ENCODE peak calls at places on chromosomes 6 and 20, in nine cellular contexts. A is brain microvascular endothelial cell, G is neural progenitor cell, E is body of pancreas, J is heart left ventricle, D is transverse colon, B is fibroblast of mammary gland, K is choroid plexus epithelial cell, I is ovary. V is an unnamed sample.
A peak's percentile ranks its signal among the peaks of the same experiment; 100 is the strongest.

GRCh38 chr6:10800810-10801209 is 37.5 kb downstream of the MAK start:
- DNase-seq in E (no peak), B (peak; percentile 66), K (peak; percentile 55), A (peak; percentile 43), G (no peak), J (no peak), I (no peak), D (no peak), V (no peak)

GRCh38 chr6:87794922-87795885 is 93.2 kb upstream of the AKIRIN2 start:
- DNase-seq in E (no peak), I (no peak), J (no peak), D (peak; percentile 11), A (no peak), G (peak; percentile 22), K (no peak), B (no peak), V (no peak)

GRCh38 chr6:145092554-145092953 is 642.8 kb downstream of the EPM2A start:
- DNase-seq in D (no peak), A (no peak), J (no peak), E (no peak), K (no peak), G (no peak), I (no peak), B (no peak), V (no peak)

GRCh38 chr6:12504325-12504966 is 212.1 kb upstream of the PHACTR1 start:
- DNase-seq in D (peak; percentile 29), B (peak; percentile 41), K (peak; percentile 34), E (peak; percentile 43), A (no peak), G (peak; percentile 39), J (no peak), I (no peak), V (peak; percentile 54)

GRCh38 chr6:30113843-30114242 is 953 bp upstream of the TRIM31 start:
- DNase-seq in K (no peak), J (no peak), G (no peak), I (no peak), E (no peak), A (no peak), D (no peak), B (no peak), V (peak; percentile 9)

GRCh38 chr6:90274481-90275030 is 22.1 kb downstream of the BACH2 start:
- DNase-seq in D (peak; percentile 60), E (peak; percentile 38), G (peak; percentile 23), J (no peak), A (no peak), K (no peak), B (no peak), I (no peak), V (peak; percentile 25)

GRCh38 chr6:131744888-131745287 is 34.1 kb upstream of the CTAGE9 start:
- DNase-seq in G (no peak), I (no peak), K (no peak), E (no peak), A (no peak), D (no peak), B (no peak), J (no peak), V (no peak)

GRCh38 chr6:3208096-3208774 is 19.2 kb downstream of the TUBB2B start:
- DNase-seq in G (no peak), B (peak; percentile 95), E (no peak), I (no peak), K (peak; percentile 54), J (no peak), D (no peak), A (peak; percentile 89), V (no peak)

GRCh38 chr6:151693366-151693765 is 114.1 kb upstream of the ESR1 start:
- DNase-seq in A (no peak), B (no peak), D (no peak), K (no peak), G (no peak), I (no peak), E (no peak), J (no peak), V (no peak)

GRCh38 chr6:151690768-151691562 is 116.5 kb upstream of the ESR1 start:
- DNase-seq in G (no peak), D (no peak), B (peak; percentile 72), I (no peak), E (peak; percentile 25), A (no peak), K (peak; percentile 50), J (no peak), V (no peak)

GRCh38 chr6:151689499-151690201 is 117.8 kb upstream of the ESR1 start:
- DNase-seq in D (no peak), A (no peak), J (no peak), I (no peak), K (no peak), B (no peak), E (no peak), G (no peak), V (no peak)

GRCh38 chr6:151692216-151692615 is 115.3 kb upstream of the ESR1 start:
- DNase-seq in J (no peak), B (peak; percentile 16), D (no peak), E (no peak), K (no peak), A (no peak), G (peak; percentile 22), I (no peak), V (no peak)

DNA sequence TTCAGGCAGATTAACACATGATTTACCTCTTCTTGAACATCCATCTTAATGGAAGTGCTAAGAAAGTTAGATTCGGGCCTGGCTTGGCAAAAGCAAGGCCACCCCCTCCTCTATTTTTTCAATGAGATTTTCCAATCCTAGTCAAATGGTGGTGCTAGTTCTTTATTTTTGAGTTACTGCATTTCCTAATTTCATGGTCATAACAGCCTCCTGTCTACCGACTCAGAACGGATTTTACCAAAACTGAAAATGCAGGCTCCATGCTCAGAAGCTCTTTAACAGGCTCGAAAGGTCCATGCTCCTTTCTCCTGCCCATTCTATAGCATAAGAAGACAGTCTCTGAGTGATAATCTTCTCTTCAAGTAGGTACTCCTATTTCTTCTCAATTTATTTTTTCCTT is 117.2 kb upstream of the ESR1 start:
- DNase-seq in B (peak; percentile 57), I (no peak), J (no peak), K (peak; percentile 41), E (no peak), A (no peak), G (no peak), D (no peak), V (no peak)
- H3K4me3 ChIP-seq in B (peak overlapping the region; percentile 30), I (peak overlapping the region; percentile 29), J (no peak overlapping the region), K (no peak overlapping the region), E (no peak overlapping the region), A (no peak overlapping the region), G (no peak overlapping the region), D (no peak overlapping the region), V (no peak overlapping the region)

GRCh38 chr6:113376847-113377165 is 480.3 kb upstream of the MARCKS start:
- DNase-seq in I (no peak), K (no peak), A (no peak), E (no peak), G (no peak), J (no peak), B (no peak), D (no peak), V (no peak)
- H3K4me3 ChIP-seq in I (no peak overlapping the region), K (no peak overlapping the region), A (no peak overlapping the region), E (no peak overlapping the region), G (no peak overlapping the region), J (no peak overlapping the region), B (no peak overlapping the region), D (no peak overlapping the region), V (no peak overlapping the region)

GRCh38 chr20:5080384-5080877 is 39.3 kb downstream of the PCNA start:
- DNase-seq in D (peak; percentile 42), K (peak; percentile 77), I (no peak), B (peak; percentile 69), G (no peak), E (peak; percentile 72), J (peak; percentile 21), A (no peak), V (no peak)

GRCh38 chr20:5081196-5081595 is 38.6 kb downstream of the PCNA start:
- DNase-seq in A (no peak), D (no peak), B (no peak), E (no peak), J (no peak), I (no peak), G (no peak), K (no peak), V (no peak)

GRCh38 chr20:5077761-5078387 is 41.9 kb downstream of the PCNA start:
- DNase-seq in D (no peak), J (no peak), G (no peak), A (no peak), K (no peak), I (no peak), B (no peak), E (no peak), V (no peak)

GRCh38 chr20:5074050-5074674 is 45.6 kb downstream of the PCNA start:
- DNase-seq in I (peak; percentile 23), J (no peak), D (no peak), K (no peak), B (no peak), G (no peak), A (no peak), E (no peak), V (no peak)

DNA sequence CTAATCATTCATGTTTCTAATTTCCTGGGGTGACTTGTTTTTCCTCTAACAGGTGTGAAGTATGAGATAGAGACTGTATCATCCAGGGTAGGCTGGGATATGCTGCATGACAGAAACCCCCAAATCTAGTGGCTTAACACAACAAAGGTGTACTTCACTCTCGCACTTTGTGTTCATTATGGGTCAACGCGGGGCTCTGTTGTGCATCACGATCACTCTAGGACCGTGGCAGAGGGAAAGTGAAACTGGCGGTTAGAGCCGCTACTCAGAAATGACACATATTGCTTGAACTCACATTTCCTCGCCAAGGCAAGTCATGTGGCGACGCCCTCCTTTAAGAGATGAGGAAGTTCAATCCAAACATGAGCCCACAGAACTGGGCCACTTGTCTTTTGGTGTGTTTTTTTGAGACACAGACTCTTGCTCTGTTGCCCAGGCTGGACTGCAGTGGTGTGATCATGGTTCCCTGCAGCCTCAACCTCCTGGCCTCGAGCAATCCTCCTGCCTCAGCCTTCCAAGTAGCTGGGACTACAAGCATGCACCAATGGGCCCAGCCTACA is 41.3 kb downstream of the PCNA start:
- DNase-seq in E (peak; percentile 80), J (peak; percentile 61), G (no peak), A (peak; percentile 9), K (peak; percentile 16), I (peak; percentile 29), B (peak; percentile 63), D (peak; percentile 83), V (peak; percentile 81)
- H3K4me3 ChIP-seq in E (no peak overlapping the region), J (peak overlapping the region; percentile 27), G (no peak overlapping the region), A (no peak overlapping the region), K (no peak overlapping the region), I (no peak overlapping the region), B (no peak overlapping the region), D (no peak overlapping the region), V (no peak overlapping the region)

GRCh38 chr20:17869295-17869994 is 99.1 kb downstream of the SNX5 start:
- DNase-seq in K (no peak), J (no peak), A (no peak), D (no peak), I (no peak), G (no peak), B (no peak), E (no peak), V (no peak)

GRCh38 chr20:17867119-17867518 is 101.5 kb downstream of the SNX5 start:
- DNase-seq in E (no peak), G (no peak), K (no peak), D (no peak), B (no peak), A (no peak), J (no peak), I (no peak), V (no peak)

GRCh38 chr20:17867546-17867945 is 101.0 kb downstream of the SNX5 start:
- DNase-seq in G (no peak), E (no peak), A (no peak), D (no peak), J (no peak), I (no peak), B (no peak), K (no peak), V (no peak)

GRCh38 chr20:17868700-17869231 is 99.8 kb downstream of the SNX5 start:
- DNase-seq in J (no peak), G (no peak), D (peak; percentile 4), A (no peak), I (no peak), E (no peak), K (no peak), B (no peak), V (no peak)

GRCh38 chr20:17868146-17868545 is 100.4 kb downstream of the SNX5 start:
- DNase-seq in G (no peak), E (no peak), A (no peak), J (no peak), B (peak; percentile 59), K (no peak), D (no peak), I (no peak), V (no peak)
- H3K4me3 ChIP-seq in G (no peak overlapping the region), E (no peak overlapping the region), A (no peak overlapping the region), J (no peak overlapping the region), B (no peak overlapping the region), K (no peak overlapping the region), D (no peak overlapping the region), I (no peak overlapping the region), V (no peak overlapping the region)